ENCODE peak calls at places on chromosome 13, in seven cellular contexts. One of them, this sample, is unnamed.

GRCh38 chr13:104740616-104741222 is 1674.5 kb upstream of the SLC10A2 start:
- DNase-seq in GM12878: no peak
- DNase-seq in choroid plexus epithelial cell: no peak
- DNase-seq in epithelial cell of esophagus: no peak
- DNase-seq in thoracic aorta: no peak
- DNase-seq in endodermal cell: no peak
- DNase-seq in sigmoid colon: no peak
- DNase-seq in this sample: no peak

GRCh38 chr13:37277435-37278144 is 172.1 kb upstream of the CSNK1A1L start:
- DNase-seq in GM12878: no peak
- DNase-seq in choroid plexus epithelial cell: peak
- DNase-seq in epithelial cell of esophagus: peak
- DNase-seq in thoracic aorta: no peak
- DNase-seq in endodermal cell: no peak
- DNase-seq in sigmoid colon: no peak
- DNase-seq in this sample: no peak

GRCh38 chr13:92941167-92941566 is 285.4 kb upstream of the GPC6 start:
- DNase-seq in GM12878: no peak
- DNase-seq in choroid plexus epithelial cell: peak
- DNase-seq in epithelial cell of esophagus: no peak
- DNase-seq in thoracic aorta: no peak
- DNase-seq in endodermal cell: no peak
- DNase-seq in sigmoid colon: no peak
- DNase-seq in this sample: no peak

GRCh38 chr13:101579291-101579802 is 126.9 kb downstream of the ITGBL1 start:
- DNase-seq in GM12878: no peak
- DNase-seq in choroid plexus epithelial cell: peak
- DNase-seq in epithelial cell of esophagus: peak
- DNase-seq in thoracic aorta: no peak
- DNase-seq in endodermal cell: no peak
- DNase-seq in sigmoid colon: no peak
- DNase-seq in this sample: no peak

GRCh38 chr13:41212881-41213280 is 18.5 kb upstream of the KBTBD7 start:
- DNase-seq in GM12878: no peak
- DNase-seq in choroid plexus epithelial cell: no peak
- DNase-seq in epithelial cell of esophagus: no peak
- DNase-seq in thoracic aorta: no peak
- DNase-seq in endodermal cell: no peak
- DNase-seq in sigmoid colon: no peak
- DNase-seq in this sample: no peak

GRCh38 chr13:85651440-85651839 is 147.8 kb downstream of the SLITRK6 start:
- DNase-seq in GM12878: no peak
- DNase-seq in choroid plexus epithelial cell: peak
- DNase-seq in epithelial cell of esophagus: peak
- DNase-seq in thoracic aorta: no peak
- DNase-seq in endodermal cell: no peak
- DNase-seq in sigmoid colon: no peak
- DNase-seq in this sample: no peak

GRCh38 chr13:105847532-105848295 is 687.7 kb downstream of the EFNB2 start:
- DNase-seq in GM12878: no peak
- DNase-seq in choroid plexus epithelial cell: peak
- DNase-seq in epithelial cell of esophagus: peak
- DNase-seq in thoracic aorta: no peak
- DNase-seq in endodermal cell: no peak
- DNase-seq in sigmoid colon: no peak
- DNase-seq in this sample: no peak

GRCh38 chr13:78601124-78601885 is 2.0 kb downstream of the POU4F1 start:
- DNase-seq in GM12878: no peak
- DNase-seq in choroid plexus epithelial cell: no peak
- DNase-seq in epithelial cell of esophagus: no peak
- DNase-seq in thoracic aorta: no peak
- DNase-seq in endodermal cell: peak
- DNase-seq in sigmoid colon: no peak
- DNase-seq in this sample: no peak

GRCh38 chr13:111879719-111880118 is 187.2 kb upstream of the SOX1 start:
- DNase-seq in GM12878: no peak
- DNase-seq in choroid plexus epithelial cell: no peak
- DNase-seq in epithelial cell of esophagus: no peak
- DNase-seq in thoracic aorta: no peak
- DNase-seq in endodermal cell: peak
- DNase-seq in sigmoid colon: no peak
- DNase-seq in this sample: no peak

GRCh38 chr13:44523176-44524017 is 52.7 kb downstream of the TSC22D1 start:
- DNase-seq in GM12878: peak
- DNase-seq in choroid plexus epithelial cell: peak
- DNase-seq in epithelial cell of esophagus: peak
- DNase-seq in thoracic aorta: no peak
- DNase-seq in endodermal cell: no peak
- DNase-seq in sigmoid colon: no peak
- DNase-seq in this sample: peak

GRCh38 chr13:71609271-71609670 is 257.7 kb downstream of the DACH1 start:
- DNase-seq in GM12878: no peak
- DNase-seq in choroid plexus epithelial cell: no peak
- DNase-seq in epithelial cell of esophagus: no peak
- DNase-seq in thoracic aorta: no peak
- DNase-seq in endodermal cell: no peak
- DNase-seq in sigmoid colon: no peak
- DNase-seq in this sample: no peak

GRCh38 chr13:86945596-86945995 is 725.6 kb upstream of the SLITRK5 start:
- DNase-seq in GM12878: no peak
- DNase-seq in choroid plexus epithelial cell: peak
- DNase-seq in epithelial cell of esophagus: no peak
- DNase-seq in thoracic aorta: no peak
- DNase-seq in endodermal cell: no peak
- DNase-seq in sigmoid colon: no peak
- DNase-seq in this sample: no peak

GRCh38 chr13:50512602-50513527 is 330.6 kb downstream of the DLEU7 start:
- DNase-seq in GM12878: no peak
- DNase-seq in choroid plexus epithelial cell: peak
- DNase-seq in epithelial cell of esophagus: no peak
- DNase-seq in thoracic aorta: no peak
- DNase-seq in endodermal cell: no peak
- DNase-seq in sigmoid colon: peak
- DNase-seq in this sample: peak

GRCh38 chr13:29537736-29538624 is 57.5 kb downstream of the SLC7A1 start:
- DNase-seq in GM12878: no peak
- DNase-seq in choroid plexus epithelial cell: no peak
- DNase-seq in epithelial cell of esophagus: no peak
- DNase-seq in thoracic aorta: no peak
- DNase-seq in endodermal cell: no peak
- DNase-seq in sigmoid colon: no peak
- DNase-seq in this sample: no peak

GRCh38 chr13:107518292-107518691 is 697.0 kb downstream of the LIG4 start:
- DNase-seq in GM12878: no peak
- DNase-seq in choroid plexus epithelial cell: peak
- DNase-seq in epithelial cell of esophagus: peak
- DNase-seq in thoracic aorta: no peak
- DNase-seq in endodermal cell: no peak
- DNase-seq in sigmoid colon: no peak
- DNase-seq in this sample: no peak

GRCh38 chr13:25916119-25916518 is 135.7 kb downstream of the SHISA2 start:
- DNase-seq in GM12878: no peak
- DNase-seq in choroid plexus epithelial cell: no peak
- DNase-seq in epithelial cell of esophagus: no peak
- DNase-seq in thoracic aorta: no peak
- DNase-seq in endodermal cell: no peak
- DNase-seq in sigmoid colon: no peak
- DNase-seq in this sample: no peak

GRCh38 chr13:44739539-44739938 is 163.4 kb upstream of the TSC22D1 start:
- DNase-seq in GM12878: no peak
- DNase-seq in choroid plexus epithelial cell: no peak
- DNase-seq in epithelial cell of esophagus: no peak
- DNase-seq in thoracic aorta: no peak
- DNase-seq in endodermal cell: no peak
- DNase-seq in sigmoid colon: no peak
- DNase-seq in this sample: no peak

DNA sequence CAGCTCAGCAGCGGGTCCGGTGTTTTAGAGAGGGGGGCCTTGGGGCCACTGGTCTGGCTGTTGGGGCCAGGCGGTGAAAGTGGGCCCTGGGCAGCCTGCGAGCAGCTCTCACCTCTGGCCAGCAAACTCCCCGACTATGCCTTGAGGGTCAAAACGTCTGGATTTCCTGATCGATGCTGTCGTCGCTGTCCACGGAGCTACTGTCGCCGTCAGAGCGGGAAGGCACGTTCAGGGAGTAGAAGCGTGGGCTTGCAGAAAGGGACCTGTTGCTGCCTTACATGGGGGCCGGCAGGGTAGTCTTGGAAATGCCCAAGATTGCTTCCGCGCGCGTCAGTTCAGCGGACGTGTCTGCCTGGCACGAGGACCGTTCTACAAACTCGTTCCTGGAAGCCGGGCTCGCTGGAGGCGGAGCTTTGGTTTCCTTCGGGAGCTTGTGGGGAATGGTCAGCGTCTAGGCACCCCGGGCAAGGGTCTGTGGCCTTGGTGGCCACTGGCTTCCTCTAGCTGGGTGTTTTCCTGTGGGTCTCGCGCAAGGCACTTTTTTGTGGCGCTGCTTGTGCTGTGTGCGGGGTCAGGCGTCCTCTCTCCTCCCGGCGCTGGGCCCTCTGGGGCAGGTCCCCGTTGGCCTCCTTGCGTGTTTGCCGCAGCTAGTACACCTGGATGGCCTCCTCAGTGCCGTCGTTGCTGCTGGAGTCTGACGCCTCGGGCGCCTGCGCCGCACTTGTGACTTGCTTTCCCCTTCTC is 15.3 kb downstream of the RB1 start:
- DNase-seq in GM12878: no peak
- DNase-seq in choroid plexus epithelial cell: no peak
- DNase-seq in epithelial cell of esophagus: no peak
- DNase-seq in thoracic aorta: no peak
- DNase-seq in endodermal cell: no peak
- DNase-seq in sigmoid colon: peak
- DNase-seq in this sample: no peak
- H3K4me3 ChIP-seq in GM12878: no peak
- H3K4me3 ChIP-seq in choroid plexus epithelial cell: no peak
- H3K4me3 ChIP-seq in epithelial cell of esophagus: no peak
- H3K4me3 ChIP-seq in thoracic aorta: peak
- H3K4me3 ChIP-seq in endodermal cell: no peak
- H3K4me3 ChIP-seq in sigmoid colon: peak
- H3K4me3 ChIP-seq in this sample: no peak

GRCh38 chr13:26980099-26981031 is 191.2 kb downstream of the USP12 start:
- DNase-seq in GM12878: no peak
- DNase-seq in choroid plexus epithelial cell: no peak
- DNase-seq in epithelial cell of esophagus: no peak
- DNase-seq in thoracic aorta: no peak
- DNase-seq in endodermal cell: no peak
- DNase-seq in sigmoid colon: no peak
- DNase-seq in this sample: no peak

GRCh38 chr13:26987614-26988013 is 184.0 kb downstream of the USP12 start:
- DNase-seq in GM12878: no peak
- DNase-seq in choroid plexus epithelial cell: no peak
- DNase-seq in epithelial cell of esophagus: no peak
- DNase-seq in thoracic aorta: no peak
- DNase-seq in endodermal cell: no peak
- DNase-seq in sigmoid colon: peak
- DNase-seq in this sample: no peak

GRCh38 chr13:26984337-26984736 is 187.3 kb downstream of the USP12 start:
- DNase-seq in GM12878: no peak
- DNase-seq in choroid plexus epithelial cell: no peak
- DNase-seq in epithelial cell of esophagus: no peak
- DNase-seq in thoracic aorta: no peak
- DNase-seq in endodermal cell: no peak
- DNase-seq in sigmoid colon: no peak
- DNase-seq in this sample: no peak

GRCh38 chr13:26985285-26985878 is 186.2 kb downstream of the USP12 start:
- DNase-seq in GM12878: peak
- DNase-seq in choroid plexus epithelial cell: peak
- DNase-seq in epithelial cell of esophagus: peak
- DNase-seq in thoracic aorta: peak
- DNase-seq in endodermal cell: peak
- DNase-seq in sigmoid colon: peak
- DNase-seq in this sample: peak

DNA sequence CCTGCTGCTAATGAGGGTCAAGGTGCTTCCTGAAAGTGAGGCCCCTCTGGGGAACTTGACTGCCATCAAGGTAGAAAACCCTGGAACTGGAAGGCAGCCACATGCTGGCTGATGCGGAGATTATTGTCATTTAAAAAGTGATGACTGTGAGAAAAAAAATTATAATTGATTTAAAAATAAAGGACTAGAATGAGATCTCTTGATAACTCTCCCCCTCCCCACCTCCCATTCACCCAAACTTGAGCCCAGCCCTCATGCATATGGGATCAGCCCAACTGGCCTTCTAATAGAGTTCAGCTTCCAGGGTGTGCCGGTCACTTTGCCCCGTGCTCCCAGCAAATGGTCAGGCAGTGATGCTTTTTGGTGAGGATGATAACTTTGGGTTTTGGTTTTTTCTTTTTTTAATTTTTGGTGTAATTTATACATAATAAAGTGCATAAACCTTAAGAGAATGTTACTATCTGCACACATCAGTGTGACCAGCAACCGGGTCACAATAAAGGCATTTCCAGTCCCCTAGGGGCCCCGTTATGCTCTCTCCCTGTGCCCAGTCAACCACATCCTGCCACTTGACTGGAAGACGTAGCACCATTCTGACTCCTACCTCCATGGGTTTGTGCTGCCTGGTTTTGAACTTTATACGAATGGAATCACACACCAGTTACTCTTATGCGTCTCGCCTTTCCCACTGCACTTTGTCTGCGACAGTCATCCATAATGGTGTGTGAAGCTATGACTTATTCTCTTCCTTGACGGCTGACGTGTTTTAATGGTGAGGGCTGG is 187.9 kb downstream of the USP12 start:
- DNase-seq in GM12878: no peak
- DNase-seq in choroid plexus epithelial cell: no peak
- DNase-seq in epithelial cell of esophagus: no peak
- DNase-seq in thoracic aorta: no peak
- DNase-seq in endodermal cell: no peak
- DNase-seq in sigmoid colon: no peak
- DNase-seq in this sample: no peak
- H3K4me3 ChIP-seq in GM12878: no peak
- H3K4me3 ChIP-seq in choroid plexus epithelial cell: no peak
- H3K4me3 ChIP-seq in epithelial cell of esophagus: no peak
- H3K4me3 ChIP-seq in thoracic aorta: peak
- H3K4me3 ChIP-seq in endodermal cell: no peak
- H3K4me3 ChIP-seq in sigmoid colon: no peak
- H3K4me3 ChIP-seq in this sample: no peak

GRCh38 chr13:76769238-76769859 is 116.9 kb downstream of the KCTD12 start:
- DNase-seq in GM12878: no peak
- DNase-seq in choroid plexus epithelial cell: no peak
- DNase-seq in epithelial cell of esophagus: no peak
- DNase-seq in thoracic aorta: no peak
- DNase-seq in endodermal cell: no peak
- DNase-seq in sigmoid colon: no peak
- DNase-seq in this sample: no peak
- H3K4me3 ChIP-seq in GM12878: no peak
- H3K4me3 ChIP-seq in choroid plexus epithelial cell: no peak
- H3K4me3 ChIP-seq in epithelial cell of esophagus: no peak
- H3K4me3 ChIP-seq in thoracic aorta: no peak
- H3K4me3 ChIP-seq in endodermal cell: no peak
- H3K4me3 ChIP-seq in sigmoid colon: no peak
- H3K4me3 ChIP-seq in this sample: no peak

DNA sequence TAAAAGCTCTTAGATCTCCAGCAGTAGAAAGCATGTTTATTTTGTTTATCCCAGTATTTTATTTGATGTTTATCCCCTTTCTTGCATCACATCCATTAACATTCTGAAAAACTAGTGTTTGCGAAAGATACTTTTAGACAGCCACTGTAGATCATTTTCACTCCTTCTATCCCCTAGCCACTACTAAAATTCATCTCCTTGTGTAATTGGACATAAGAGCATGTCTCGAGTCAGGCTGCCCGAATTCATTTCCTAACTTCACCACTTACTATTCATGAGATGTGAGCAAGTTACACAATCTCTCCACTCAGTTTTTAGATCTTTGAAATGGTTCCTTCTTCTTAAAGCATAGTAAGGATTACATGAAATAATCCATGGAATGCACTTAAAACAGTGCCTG is 514.0 kb downstream of the KLF5 start:
- DNase-seq in GM12878: no peak
- DNase-seq in choroid plexus epithelial cell: no peak
- DNase-seq in epithelial cell of esophagus: no peak
- DNase-seq in thoracic aorta: no peak
- DNase-seq in endodermal cell: no peak
- DNase-seq in sigmoid colon: no peak
- DNase-seq in this sample: no peak
- H3K4me3 ChIP-seq in GM12878: no peak
- H3K4me3 ChIP-seq in choroid plexus epithelial cell: no peak
- H3K4me3 ChIP-seq in epithelial cell of esophagus: no peak
- H3K4me3 ChIP-seq in thoracic aorta: no peak
- H3K4me3 ChIP-seq in endodermal cell: no peak
- H3K4me3 ChIP-seq in sigmoid colon: no peak
- H3K4me3 ChIP-seq in this sample: no peak

This sample was measured in GM12864.